ENCODE peak calls at places on chromosome 10, in ten cellular contexts. P is spleen, T is body of pancreas, N is gastrocnemius medialis, R is ovary, I is endothelial cell of umbilical vein, F is IMR-90, B is suprapubic skin, M is sigmoid colon, X is stomach. S is an unnamed sample. For H3K4me1, the result is how much of the 10 kb centered on the place peaks cover.

GRCh38 chr10:4678023-4678950 is 147.7 kb upstream of the AKR1E2 start:
- DNase-seq in P (no peak), T (peak), N (no peak), R (peak), I (peak), F (peak), B (no peak), M (no peak), X (no peak), S (no peak)

GRCh38 chr10:117615649-117616048 is 73.1 kb downstream of the EMX2 start:
- DNase-seq in P (no peak), T (no peak), N (no peak), R (no peak), I (no peak), F (no peak), B (no peak), M (no peak), X (no peak), S (no peak)

GRCh38 chr10:11551915-11552602 is 59.4 kb downstream of the USP6NL start:
- DNase-seq in P (no peak), T (no peak), N (no peak), R (no peak), I (peak), F (peak), B (no peak), M (no peak), X (no peak), S (no peak)

GRCh38 chr10:132828681-132829080 is 42.7 kb upstream of the NKX6-2 start:
- DNase-seq in P (peak), T (no peak), N (no peak), R (no peak), I (no peak), F (no peak), B (peak), M (no peak), X (no peak), S (no peak)

GRCh38 chr10:6347391-6347951 is 144.7 kb downstream of the PFKFB3 start:
- DNase-seq in P (peak), T (no peak), N (no peak), R (no peak), I (no peak), F (peak), B (no peak), M (no peak), X (no peak), S (no peak)

GRCh38 chr10:132186488-132187413 is at the start of gene DPYSL4:
- DNase-seq in P (no peak), T (no peak), N (no peak), R (peak), I (peak), F (no peak), B (no peak), M (no peak), X (no peak), S (no peak)

GRCh38 chr10:130758529-130758928 is 553.0 kb downstream of the TCERG1L start:
- DNase-seq in P (peak), T (peak), N (no peak), R (no peak), I (no peak), F (no peak), B (peak), M (peak), X (no peak), S (no peak)

GRCh38 chr10:23095966-23096813 is 811 bp downstream of the MSRB2 start:
- DNase-seq in P (peak), T (peak), N (peak), R (peak), I (peak), F (peak), B (peak), M (peak), X (peak), S (peak)

GRCh38 chr10:75773139-75773801 is 341.8 kb downstream of the LRMDA start:
- DNase-seq in P (no peak), T (peak), N (no peak), R (peak), I (no peak), F (peak), B (no peak), M (no peak), X (peak), S (no peak)

GRCh38 chr10:32007026-32007425 is 49.2 kb downstream of the KIF5B start:
- DNase-seq in P (no peak), T (no peak), N (no peak), R (no peak), I (no peak), F (no peak), B (no peak), M (no peak), X (no peak), S (no peak)

GRCh38 chr10:32004161-32004591 is 52.0 kb downstream of the KIF5B start:
- DNase-seq in P (peak), T (peak), N (peak), R (no peak), I (no peak), F (no peak), B (no peak), M (peak), X (peak), S (no peak)

GRCh38 chr10:31999836-32000235 is 56.4 kb downstream of the KIF5B start:
- DNase-seq in P (no peak), T (no peak), N (no peak), R (no peak), I (no peak), F (no peak), B (no peak), M (no peak), X (no peak), S (no peak)

GRCh38 chr10:32000937-32001336 is 55.3 kb downstream of the KIF5B start:
- DNase-seq in P (no peak), T (no peak), N (no peak), R (no peak), I (no peak), F (peak), B (no peak), M (no peak), X (no peak), S (no peak)

GRCh38 chr10:32005050-32005449 is 51.2 kb downstream of the KIF5B start:
- DNase-seq in P (no peak), T (peak), N (no peak), R (no peak), I (peak), F (peak), B (no peak), M (no peak), X (peak), S (peak)
- TF ChIP-seq POLR2A in P (no peak), T (no peak), N (no peak), R (no peak), I (no peak), F (no peak), B (no peak), M (no peak), X (no peak), S (no peak)

DNA sequence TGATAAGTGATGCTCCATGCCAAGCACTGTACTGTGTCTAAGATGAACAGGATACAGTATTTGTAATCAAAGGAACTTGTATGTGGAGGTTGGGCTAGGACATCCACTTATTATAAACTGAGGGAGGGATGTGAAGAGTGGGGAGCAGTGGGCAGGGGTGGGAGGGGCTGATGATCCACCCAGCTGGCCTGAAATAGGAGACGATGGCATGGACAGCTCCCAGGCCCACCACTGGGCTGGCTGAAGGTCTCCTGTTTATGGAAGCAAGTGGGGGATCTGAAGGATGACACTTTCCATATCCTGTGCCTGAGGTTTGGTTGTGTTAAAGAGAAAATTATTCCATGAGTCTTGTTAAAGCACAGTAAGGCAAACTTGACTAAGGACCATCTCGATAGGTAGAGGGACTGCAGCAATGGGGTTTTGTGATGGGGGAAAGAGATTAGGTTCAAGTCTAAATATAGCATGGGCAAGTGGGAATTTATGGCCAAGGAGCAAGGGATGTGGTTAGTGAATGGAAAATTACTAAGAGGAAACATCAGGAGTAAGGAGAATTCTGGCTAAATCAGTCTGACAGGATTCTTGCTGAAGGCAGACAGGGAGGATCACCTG is 124.6 kb downstream of the CCNY start:
- DNase-seq in P (no peak), T (no peak), N (no peak), R (no peak), I (no peak), F (no peak), B (no peak), M (no peak), X (no peak), S (no peak)
- H3K27ac ChIP-seq in P (no peak), T (no peak), N (no peak), R (no peak), I (no peak), F (no peak), B (no peak), M (no peak), X (no peak), S (no peak)

GRCh38 chr10:34254596-34254995 is 560.5 kb downstream of the PARD3 start:
- DNase-seq in P (no peak), T (peak), N (no peak), R (no peak), I (peak), F (peak), B (no peak), M (no peak), X (no peak), S (no peak)

GRCh38 chr10:34250722-34251121 is 564.4 kb downstream of the PARD3 start:
- DNase-seq in P (no peak), T (no peak), N (no peak), R (no peak), I (peak), F (no peak), B (no peak), M (no peak), X (no peak), S (no peak)

GRCh38 chr10:34249634-34250033 is 565.5 kb downstream of the PARD3 start:
- DNase-seq in P (no peak), T (no peak), N (no peak), R (no peak), I (no peak), F (no peak), B (no peak), M (no peak), X (no peak), S (no peak)

GRCh38 chr10:34252111-34252510 is 563.0 kb downstream of the PARD3 start:
- DNase-seq in P (no peak), T (peak), N (no peak), R (peak), I (no peak), F (no peak), B (no peak), M (no peak), X (peak), S (no peak)

DNA sequence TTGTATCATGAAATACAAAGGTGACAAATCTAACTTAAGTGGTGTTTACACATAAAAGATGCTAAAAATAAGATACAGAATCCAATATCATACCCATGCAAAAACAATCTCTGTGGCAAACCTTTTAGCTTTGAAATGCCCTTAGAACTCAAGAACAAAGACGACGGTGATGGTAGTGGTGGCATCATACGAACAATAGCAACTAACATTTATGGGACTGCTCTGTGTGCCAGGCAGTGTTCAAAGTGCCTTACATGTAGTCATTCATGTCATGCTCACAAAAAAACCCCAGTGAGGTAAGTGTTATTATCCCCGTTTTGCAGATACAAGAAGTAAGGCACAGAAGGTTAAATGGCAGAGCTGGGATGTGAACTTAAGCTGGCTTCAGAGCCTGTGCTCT is 563.9 kb downstream of the PARD3 start:
- DNase-seq in P (no peak), T (no peak), N (no peak), R (no peak), I (no peak), F (no peak), B (no peak), M (no peak), X (no peak), S (no peak)
- H3K4me1 ChIP-seq in P (under half), T (under half), N (under half), R (under half), I (under half), F (under half), B (under half), M (under half), X (under half), S (under half)

GRCh38 chr10:71214641-71215160 is 2.3 kb downstream of the UNC5B start:
- DNase-seq in P (peak), T (no peak), N (no peak), R (peak), I (no peak), F (no peak), B (no peak), M (no peak), X (peak), S (no peak)

GRCh38 chr10:71212249-71213126 is at the start of gene UNC5B:
- DNase-seq in P (peak), T (peak), N (peak), R (peak), I (peak), F (peak), B (peak), M (peak), X (peak), S (peak)

GRCh38 chr10:71213761-71214440 is 1.5 kb downstream of the UNC5B start:
- DNase-seq in P (peak), T (peak), N (no peak), R (no peak), I (peak), F (peak), B (no peak), M (no peak), X (no peak), S (no peak)

GRCh38 chr10:71211759-71212248 is 566 bp upstream of the UNC5B start:
- DNase-seq in P (no peak), T (peak), N (no peak), R (no peak), I (no peak), F (no peak), B (no peak), M (no peak), X (no peak), S (no peak)

GRCh38 chr10:71213127-71213616 is 802 bp downstream of the UNC5B start:
- DNase-seq in P (peak), T (peak), N (peak), R (peak), I (peak), F (peak), B (no peak), M (peak), X (peak), S (peak)
- TF ChIP-seq POLR2A in P (no peak), T (no peak), N (no peak), R (no peak), I (no peak), F (no peak), B (no peak), M (no peak), X (no peak), S (peak)